ENCODE peak calls at places on chromosome 15, in six cellular contexts. T is AG08396; D is stimulated activated CD8-positive, alpha-beta memory T cell treated with anti-CD3 and anti-CD28 coated beads, Interleukin-12 subunit alpha, Interleukin-12 subunit beta, amount 100 ng/mL, for 4 hours; G is T-helper 2 cell; S is T-cell; Q is stimulated activated CD4-positive, alpha-beta T cell treated with anti-CD3 and anti-CD28 coated beads, Interleukin-4, amount 100 ng/mL, for 1 hour. J is an unnamed sample.

GRCh38 chr15:22262613-22263020 is 182.3 kb downstream of the OR4M2 start:
- DNase-seq in T (no peak), D (peak), G (no peak), S (no peak), Q (peak), J (no peak)

GRCh38 chr15:57118013-57118799 is 199.8 kb downstream of the TCF12 start:
- DNase-seq in T (no peak), D (no peak), G (no peak), S (no peak), Q (no peak), J (no peak)

GRCh38 chr15:88621789-88622604 is 857 bp downstream of the AEN start:
- DNase-seq in T (peak), D (no peak), G (no peak), S (peak), Q (peak), J (no peak)

GRCh38 chr15:33612721-33613304 is 302.0 kb downstream of the RYR3 start:
- DNase-seq in T (no peak), D (no peak), G (no peak), S (no peak), Q (no peak), J (no peak)

GRCh38 chr15:101250931-101251829 is 668 bp downstream of the CHSY1 start:
- DNase-seq in T (peak), D (peak), G (no peak), S (no peak), Q (peak), J (no peak)

GRCh38 chr15:96326551-96327154 is 3.8 kb upstream of the NR2F2 start:
- DNase-seq in T (peak), D (no peak), G (no peak), S (no peak), Q (no peak), J (no peak)

GRCh38 chr15:78056714-78057269 is 20.7 kb downstream of the TBC1D2B start:
- DNase-seq in T (no peak), D (no peak), G (no peak), S (no peak), Q (no peak), J (no peak)

GRCh38 chr15:48395532-48396011 is 64.3 kb downstream of the DUT start:
- DNase-seq in T (peak), D (no peak), G (no peak), S (no peak), Q (no peak), J (peak)

GRCh38 chr15:40340740-40341400 is at the start of gene CCDC9B:
- DNase-seq in T (peak), D (no peak), G (no peak), S (no peak), Q (no peak), J (peak)

GRCh38 chr15:79310612-79310984 is 314 bp upstream of the TMED3 start:
- DNase-seq in T (no peak), D (no peak), G (no peak), S (no peak), Q (no peak), J (no peak)

J was measured in H54.